ENCODE peak calls at places on chromosomes 7 and 10, in eight cellular contexts. Q is NCI-H1105 treated with DMSO at 0.1 percent for 48 hours; P is activated T-cell treated with anti-CD3 and anti-CD28 coated beads, Interleukin-2, amount 50 U/mL, for 72 hours; U is T-cell; H is T-helper 9 cell; S is EL; Y is activated CD8-positive, alpha-beta memory T cell treated with anti-CD3 and anti-CD28 coated beads for 24 hours; K is ELR. T is an unnamed sample.

GRCh38 chr10:24196426-24197039 is 12.4 kb upstream of the KIAA1217 start:
- DNase-seq in Q (peak), P (peak), U (peak), H (peak), S (peak), Y (peak), K (peak), T (peak)

GRCh38 chr10:84360634-84361365 is 32.4 kb downstream of the CCSER2 start:
- DNase-seq in Q (no peak), P (no peak), U (no peak), H (no peak), S (peak), Y (no peak), K (peak), T (no peak)

GRCh38 chr10:77251297-77252013 is 386.2 kb downstream of the KCNMA1 start:
- DNase-seq in Q (no peak), P (peak), U (no peak), H (no peak), S (peak), Y (peak), K (peak), T (peak)

GRCh38 chr7:30596043-30596641 is 1.5 kb downstream of the GARS1 start:
- DNase-seq in Q (peak), P (peak), U (no peak), H (no peak), S (peak), Y (no peak), K (peak), T (no peak)

GRCh38 chr7:111663771-111664170 is 101.5 kb upstream of the IMMP2L start:
- DNase-seq in Q (no peak), P (no peak), U (no peak), H (no peak), S (no peak), Y (no peak), K (no peak), T (no peak)

GRCh38 chr10:104193787-104194186 is 38.4 kb downstream of the CFAP43 start:
- DNase-seq in Q (no peak), P (no peak), U (no peak), H (no peak), S (no peak), Y (no peak), K (no peak), T (no peak)

GRCh38 chr10:25725917-25726716 is 207.9 kb upstream of the MYO3A start:
- DNase-seq in Q (peak), P (peak), U (no peak), H (no peak), S (peak), Y (no peak), K (peak), T (no peak)

GRCh38 chr7:21851445-21852043 is 94.2 kb downstream of the CDCA7L start:
- DNase-seq in Q (no peak), P (no peak), U (no peak), H (no peak), S (no peak), Y (no peak), K (no peak), T (no peak)

GRCh38 chr10:7635431-7636125 is 31.2 kb downstream of the ITIH5 start:
- DNase-seq in Q (no peak), P (no peak), U (no peak), H (no peak), S (no peak), Y (no peak), K (no peak), T (no peak)

GRCh38 chr7:28807396-28807994 is 150.6 kb downstream of the TRIL start:
- DNase-seq in Q (no peak), P (no peak), U (no peak), H (no peak), S (peak), Y (no peak), K (peak), T (no peak)

GRCh38 chr10:71323407-71323806 is 4.3 kb downstream of the SLC29A3 start:
- DNase-seq in Q (peak), P (no peak), U (no peak), H (no peak), S (peak), Y (no peak), K (peak), T (peak)

GRCh38 chr10:6563075-6563474 is 17.0 kb downstream of the PRKCQ start:
- DNase-seq in Q (no peak), P (peak), U (peak), H (no peak), S (no peak), Y (peak), K (no peak), T (peak)

GRCh38 chr10:10120671-10121070 is 897.0 kb upstream of the CELF2 start:
- DNase-seq in Q (no peak), P (no peak), U (no peak), H (no peak), S (no peak), Y (no peak), K (no peak), T (no peak)

GRCh38 chr7:78161781-78162180 is 363.2 kb downstream of the PHTF2 start:
- DNase-seq in Q (no peak), P (no peak), U (no peak), H (no peak), S (no peak), Y (no peak), K (no peak), T (no peak)

T was measured in immature natural killer cell.